ENCODE peak calls at places on chromosomes 2 and 18, in six cellular contexts. X, F, Q, J, M and T are unnamed samples.

GRCh38 chr2:174337337-174338154 is 2.8 kb downstream of the SP9 start:
- DNase-seq in X (no peak), F (no peak), Q (peak), J (no peak), M (no peak), T (no peak)

GRCh38 chr2:142796161-142796560 is 81.3 kb upstream of the KYNU start:
- DNase-seq in X (no peak), F (no peak), Q (no peak), J (no peak), M (no peak), T (no peak)

GRCh38 chr18:13308369-13308768 is 89.8 kb downstream of the LDLRAD4 start:
- DNase-seq in X (no peak), F (no peak), Q (no peak), J (no peak), M (no peak), T (no peak)

GRCh38 chr2:192585418-192585817 is 390.7 kb upstream of the TMEFF2 start:
- DNase-seq in X (no peak), F (no peak), Q (no peak), J (no peak), M (no peak), T (no peak)

GRCh38 chr2:197850882-197851281 is 46.5 kb downstream of the PLCL1 start:
- DNase-seq in X (no peak), F (no peak), Q (no peak), J (no peak), M (no peak), T (no peak)

GRCh38 chr2:75021672-75022071 is 63.2 kb downstream of the POLE4 start:
- DNase-seq in X (no peak), F (no peak), Q (no peak), J (peak), M (no peak), T (no peak)

GRCh38 chr2:81087646-81088045 is 783.1 kb upstream of the LRRTM1 start:
- DNase-seq in X (no peak), F (no peak), Q (no peak), J (no peak), M (no peak), T (no peak)

GRCh38 chr18:77127769-77128671 is 4.6 kb downstream of the MBP start:
- DNase-seq in X (no peak), F (no peak), Q (peak), J (peak), M (no peak), T (peak)

GRCh38 chr2:162885281-162886070 is 46.9 kb upstream of the KCNH7 start:
- DNase-seq in X (no peak), F (no peak), Q (no peak), J (no peak), M (no peak), T (no peak)

GRCh38 chr18:63207154-63207790 is 112.3 kb downstream of the BCL2 start:
- DNase-seq in X (no peak), F (no peak), Q (no peak), J (no peak), M (no peak), T (no peak)

GRCh38 chr2:49240608-49241007 is 86.3 kb upstream of the FSHR start:
- DNase-seq in X (no peak), F (no peak), Q (no peak), J (no peak), M (no peak), T (no peak)

GRCh38 chr18:42644729-42645131 is 470.8 kb downstream of the RIT2 start:
- DNase-seq in X (no peak), F (no peak), Q (no peak), J (peak), M (no peak), T (no peak)

GRCh38 chr2:10392548-10392947 is 55.6 kb downstream of the ODC1 start:
- DNase-seq in X (no peak), F (no peak), Q (no peak), J (no peak), M (no peak), T (no peak)

GRCh38 chr2:55877101-55877500 is 46.5 kb downstream of the EFEMP1 start:
- DNase-seq in X (no peak), F (no peak), Q (no peak), J (no peak), M (no peak), T (no peak)

GRCh38 chr2:236855866-236856855 is 229.5 kb upstream of the COPS8 start:
- DNase-seq in X (peak), F (peak), Q (no peak), J (no peak), M (no peak), T (no peak)

GRCh38 chr2:165820296-165820695 is 26.2 kb upstream of the GALNT3 start:
- DNase-seq in X (no peak), F (no peak), Q (no peak), J (no peak), M (no peak), T (no peak)

GRCh38 chr2:197011777-197012641 is 85.5 kb upstream of the PGAP1 start:
- DNase-seq in X (no peak), F (no peak), Q (peak), J (peak), M (no peak), T (no peak)

GRCh38 chr18:10791141-10791808 is 265.4 kb downstream of the NAPG start:
- DNase-seq in X (no peak), F (no peak), Q (no peak), J (no peak), M (no peak), T (no peak)

GRCh38 chr2:11726384-11726783 is 20.0 kb upstream of the LPIN1 start:
- DNase-seq in X (no peak), F (no peak), Q (peak), J (no peak), M (no peak), T (peak)

GRCh38 chr2:182522930-182523541 is 96.2 kb upstream of the PDE1A start:
- DNase-seq in X (no peak), F (no peak), Q (no peak), J (no peak), M (no peak), T (no peak)

GRCh38 chr2:160666019-160666676 is 172.5 kb upstream of the RBMS1 start:
- DNase-seq in X (no peak), F (no peak), Q (no peak), J (peak), M (no peak), T (no peak)

GRCh38 chr2:105519516-105519915 is 120.7 kb upstream of the FHL2 start:
- DNase-seq in X (no peak), F (no peak), Q (no peak), J (peak), M (no peak), T (no peak)
- TF ChIP-seq CTCF in X (no peak), F (no peak), Q (no peak), J (no peak), M (no peak), T (no peak)

GRCh38 chr2:7165736-7166135 is 248.5 kb downstream of the RNF144A start:
- DNase-seq in X (no peak), F (no peak), Q (no peak), J (no peak), M (no peak), T (no peak)

GRCh38 chr2:7169631-7170030 is 252.4 kb downstream of the RNF144A start:
- DNase-seq in X (no peak), F (no peak), Q (no peak), J (no peak), M (no peak), T (no peak)

DNA sequence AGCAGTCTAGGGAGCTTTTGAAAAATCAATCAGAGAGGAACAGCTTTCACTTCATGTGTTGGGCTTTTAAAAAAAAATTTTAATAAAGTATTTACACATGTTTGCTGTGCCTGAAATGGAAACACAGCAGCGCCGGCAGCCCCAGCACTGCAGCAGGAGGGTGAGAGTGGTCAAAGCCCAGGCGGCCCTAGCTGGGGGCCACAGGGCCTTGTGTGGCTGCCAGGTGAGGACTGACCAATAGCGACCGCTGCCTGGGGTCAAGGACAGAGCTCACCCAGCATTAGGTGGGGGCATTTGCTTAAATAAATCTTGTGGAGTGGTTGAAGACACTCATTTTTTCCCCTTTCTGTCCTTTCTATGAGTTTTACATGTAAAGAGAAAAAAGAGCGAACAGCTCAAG is 250.8 kb downstream of the RNF144A start:
- DNase-seq in X (no peak), F (no peak), Q (no peak), J (no peak), M (peak), T (no peak)
- H3K4me3 ChIP-seq in X (no peak), F (no peak), Q (no peak), J (no peak), M (no peak), T (no peak)

DNA sequence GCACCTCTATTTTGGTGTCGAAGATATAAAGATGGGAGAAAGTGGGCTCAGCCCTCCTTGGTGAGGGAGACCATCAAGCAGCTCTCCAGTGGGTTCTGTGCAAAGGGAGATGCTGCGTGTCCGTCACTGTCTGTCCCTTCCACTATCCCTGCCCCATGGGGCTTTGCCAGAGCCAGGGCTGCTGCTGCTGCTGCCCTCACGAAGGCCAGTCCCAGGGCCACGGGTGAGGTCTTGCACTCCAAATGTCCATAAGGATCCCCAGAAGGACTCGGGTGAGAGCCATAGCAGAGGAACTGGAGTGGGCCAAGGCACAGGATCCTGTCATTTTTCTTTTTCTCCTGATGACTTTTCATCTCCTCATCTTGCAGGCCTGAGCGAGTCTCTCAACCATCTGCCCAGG is 3.7 kb upstream of the DIPK1C start:
- DNase-seq in X (no peak), F (no peak), Q (no peak), J (no peak), M (no peak), T (no peak)
- H3K27ac ChIP-seq in X (no peak), F (no peak), Q (no peak), J (no peak), M (no peak), T (no peak)

GRCh38 chr2:8525236-8525581 is 156.6 kb upstream of the ID2 start:
- DNase-seq in X (no peak), F (no peak), Q (no peak), J (no peak), M (no peak), T (no peak)

GRCh38 chr2:8527031-8527430 is 154.8 kb upstream of the ID2 start:
- DNase-seq in X (no peak), F (no peak), Q (no peak), J (no peak), M (no peak), T (no peak)

GRCh38 chr2:8524823-8525222 is 157.0 kb upstream of the ID2 start:
- DNase-seq in X (no peak), F (no peak), Q (no peak), J (no peak), M (no peak), T (no peak)

GRCh38 chr2:8526403-8526696 is 155.5 kb upstream of the ID2 start:
- DNase-seq in X (no peak), F (no peak), Q (no peak), J (no peak), M (no peak), T (no peak)

GRCh38 chr2:8525582-8526402 is 156.1 kb upstream of the ID2 start:
- DNase-seq in X (peak), F (peak), Q (peak), J (peak), M (peak), T (peak)
- TF ChIP-seq CTCF in X (peak), F (no peak), Q (peak), J (peak), M (no peak), T (peak)

GRCh38 chr2:157440404-157441071 is 3.4 kb downstream of the CYTIP start:
- DNase-seq in X (no peak), F (no peak), Q (no peak), J (no peak), M (peak), T (no peak)
- H3K4me3 ChIP-seq in X (no peak), F (no peak), Q (no peak), J (no peak), M (peak), T (no peak)